ENCODE peak calls at places on chromosomes 11 and 22, in ten cellular contexts. D is uterus; G is H7; X is CD4-positive, alpha-beta memory T cell; B is BE2C; I is neuronal stem cell; F is heart left ventricle; R is A549; O is coronary artery; S is thoracic aorta. Y is an unnamed sample.

GRCh38 chr22:48943567-48944432 is 883.9 kb downstream of the BRD1 start:
- DNase-seq in D (no peak), G (peak), X (no peak), B (no peak), I (peak), F (no peak), R (peak), O (peak), S (no peak), Y (no peak)

GRCh38 chr22:25153961-25154685 is 45.5 kb upstream of the CRYBB3 start:
- DNase-seq in D (no peak), G (peak), X (no peak), B (peak), I (no peak), F (no peak), R (no peak), O (no peak), S (peak), Y (no peak)

GRCh38 chr11:60390389-60390788 is 5.9 kb upstream of the MS4A14 start:
- DNase-seq in D (no peak), G (no peak), X (no peak), B (no peak), I (no peak), F (no peak), R (no peak), O (no peak), S (no peak), Y (no peak)

GRCh38 chr11:130737866-130738431 is 178.3 kb downstream of the SNX19 start:
- DNase-seq in D (peak), G (no peak), X (no peak), B (peak), I (no peak), F (peak), R (no peak), O (no peak), S (no peak), Y (no peak)

GRCh38 chr11:44301856-44302231 is 8.1 kb downstream of the ALX4 start:
- DNase-seq in D (no peak), G (peak), X (no peak), B (no peak), I (no peak), F (no peak), R (peak), O (no peak), S (no peak), Y (peak)

GRCh38 chr22:40400173-40400572 is 29.8 kb downstream of the SGSM3 start:
- DNase-seq in D (no peak), G (no peak), X (peak), B (no peak), I (no peak), F (no peak), R (no peak), O (no peak), S (no peak), Y (no peak)

GRCh38 chr11:101848262-101848661 is 66.5 kb upstream of the CEP126 start:
- DNase-seq in D (no peak), G (no peak), X (no peak), B (peak), I (no peak), F (no peak), R (no peak), O (no peak), S (no peak), Y (no peak)

GRCh38 chr11:17934194-17934593 is 78.7 kb downstream of the SERGEF start:
- DNase-seq in D (no peak), G (no peak), X (no peak), B (no peak), I (no peak), F (no peak), R (no peak), O (no peak), S (no peak), Y (no peak)

GRCh38 chr22:29311468-29312217 is 3.9 kb downstream of the RASL10A start:
- DNase-seq in D (peak), G (peak), X (no peak), B (no peak), I (no peak), F (peak), R (no peak), O (no peak), S (no peak), Y (peak)
- H3K4me3 ChIP-seq in D (no peak), G (no peak), X (no peak), B (peak), I (no peak), F (peak), R (no peak), O (peak), S (peak), Y (no peak)

GRCh38 chr22:29660021-29660420 is 56.6 kb downstream of the NF2 start:
- DNase-seq in D (no peak), G (no peak), X (no peak), B (no peak), I (no peak), F (no peak), R (no peak), O (no peak), S (no peak), Y (no peak)
- H3K4me3 ChIP-seq in D (no peak), G (no peak), X (no peak), B (no peak), I (no peak), F (no peak), R (no peak), O (no peak), S (no peak), Y (no peak)

DNA sequence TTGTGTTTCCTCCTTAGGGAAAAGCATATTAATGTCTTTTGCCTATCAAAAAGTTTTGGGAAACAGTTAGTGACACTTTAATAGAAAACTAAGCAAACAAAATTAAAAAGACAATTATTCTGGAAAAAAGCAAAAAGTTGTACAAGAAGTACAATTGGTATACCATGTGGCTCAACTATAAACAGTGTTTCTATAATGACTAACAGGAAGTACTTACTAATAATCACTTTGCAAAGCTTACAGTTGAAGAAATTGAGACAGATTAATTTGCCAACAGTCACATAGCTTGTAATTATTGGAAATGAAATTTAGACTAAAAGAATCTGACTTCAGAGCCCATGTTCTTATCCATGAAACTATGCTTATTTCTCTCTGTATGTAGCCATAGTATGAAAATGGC is 24.7 kb downstream of the PPME1 start:
- DNase-seq in D (no peak), G (no peak), X (no peak), B (no peak), I (no peak), F (no peak), R (no peak), O (no peak), S (no peak), Y (no peak)
- H3K4me3 ChIP-seq in D (no peak), G (no peak), X (no peak), B (no peak), I (no peak), F (no peak), R (no peak), O (no peak), S (no peak), Y (no peak)

GRCh38 chr22:26286091-26286780 is 117.0 kb downstream of the SEZ6L start:
- DNase-seq in D (no peak), G (no peak), X (no peak), B (no peak), I (no peak), F (no peak), R (no peak), O (no peak), S (no peak), Y (no peak)
- H3K4me3 ChIP-seq in D (no peak), G (no peak), X (no peak), B (no peak), I (no peak), F (no peak), R (no peak), O (no peak), S (no peak), Y (no peak)

GRCh38 chr22:47091241-47091691 is 328.8 kb downstream of the TBC1D22A start:
- DNase-seq in D (no peak), G (peak), X (no peak), B (no peak), I (no peak), F (no peak), R (no peak), O (no peak), S (no peak), Y (no peak)
- H3K4me3 ChIP-seq in D (peak), G (peak), X (no peak), B (no peak), I (peak), F (peak), R (no peak), O (peak), S (peak), Y (no peak)

GRCh38 chr11:61505106-61505505 is 3.4 kb upstream of the LRRC10B start:
- DNase-seq in D (no peak), G (no peak), X (no peak), B (no peak), I (no peak), F (no peak), R (no peak), O (no peak), S (no peak), Y (no peak)
- H3K4me3 ChIP-seq in D (no peak), G (no peak), X (no peak), B (no peak), I (no peak), F (no peak), R (no peak), O (no peak), S (no peak), Y (no peak)

DNA sequence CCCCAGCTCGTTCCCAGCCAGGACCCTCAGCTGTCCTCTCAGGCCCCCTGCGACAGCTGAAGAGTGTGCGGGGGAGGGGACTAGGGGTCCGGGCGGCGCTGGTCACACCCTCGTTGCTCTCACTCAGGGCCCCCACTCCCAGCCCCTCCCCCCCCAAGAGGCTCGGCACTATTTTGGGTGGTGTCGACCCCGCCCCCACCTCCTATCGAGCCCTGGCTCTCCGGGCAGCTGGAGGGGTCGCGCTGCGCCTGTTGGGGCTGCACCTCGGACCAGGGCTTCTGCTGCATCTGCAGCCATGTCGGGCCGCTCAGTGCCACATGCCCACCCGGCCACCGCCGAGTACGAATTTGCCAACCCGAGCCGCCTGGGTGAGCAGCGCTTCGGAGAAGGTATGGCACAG is at the start of gene HSPB2:
- DNase-seq in D (peak), G (peak), X (no peak), B (no peak), I (no peak), F (peak), R (no peak), O (no peak), S (no peak), Y (no peak)
- H3K4me3 ChIP-seq in D (peak), G (no peak), X (no peak), B (no peak), I (no peak), F (peak), R (no peak), O (peak), S (peak), Y (no peak)